ENCODE peak calls at places on chromosomes 12 and 14, in five cellular contexts. One of them, this sample, is unnamed.

GRCh38 chr14:74881425-74882102 is at the start of gene DLST:
- DNase-seq in stimulated activated CD4-positive, alpha-beta T cell treated with anti-CD3 and anti-CD28 coated beads, Interleukin-1b, Interleukin-23, amount 100 ng/mL, for 4 hours: peak
- DNase-seq in HFFc6: peak
- DNase-seq in HT1080: peak
- DNase-seq in breast epithelium: peak
- DNase-seq in this sample: peak

GRCh38 chr12:93743999-93744689 is 67.0 kb downstream of the CRADD start:
- DNase-seq in stimulated activated CD4-positive, alpha-beta T cell treated with anti-CD3 and anti-CD28 coated beads, Interleukin-1b, Interleukin-23, amount 100 ng/mL, for 4 hours: no peak
- DNase-seq in HFFc6: no peak
- DNase-seq in HT1080: no peak
- DNase-seq in breast epithelium: peak
- DNase-seq in this sample: no peak

GRCh38 chr14:68292467-68293334 is 473.1 kb downstream of the RAD51B start:
- DNase-seq in stimulated activated CD4-positive, alpha-beta T cell treated with anti-CD3 and anti-CD28 coated beads, Interleukin-1b, Interleukin-23, amount 100 ng/mL, for 4 hours: no peak
- DNase-seq in HFFc6: no peak
- DNase-seq in HT1080: no peak
- DNase-seq in breast epithelium: no peak
- DNase-seq in this sample: no peak

GRCh38 chr12:59115995-59116394 is 195.7 kb upstream of the LRIG3 start:
- DNase-seq in stimulated activated CD4-positive, alpha-beta T cell treated with anti-CD3 and anti-CD28 coated beads, Interleukin-1b, Interleukin-23, amount 100 ng/mL, for 4 hours: no peak
- DNase-seq in HFFc6: no peak
- DNase-seq in HT1080: no peak
- DNase-seq in breast epithelium: no peak
- DNase-seq in this sample: no peak

GRCh38 chr14:88974991-88975835 is 150.8 kb downstream of the TTC8 start:
- DNase-seq in stimulated activated CD4-positive, alpha-beta T cell treated with anti-CD3 and anti-CD28 coated beads, Interleukin-1b, Interleukin-23, amount 100 ng/mL, for 4 hours: no peak
- DNase-seq in HFFc6: no peak
- DNase-seq in HT1080: no peak
- DNase-seq in breast epithelium: no peak
- DNase-seq in this sample: no peak

GRCh38 chr12:117980621-117981020 is 11.8 kb upstream of the KSR2 start:
- DNase-seq in stimulated activated CD4-positive, alpha-beta T cell treated with anti-CD3 and anti-CD28 coated beads, Interleukin-1b, Interleukin-23, amount 100 ng/mL, for 4 hours: no peak
- DNase-seq in HFFc6: no peak
- DNase-seq in HT1080: no peak
- DNase-seq in breast epithelium: no peak
- DNase-seq in this sample: no peak

GRCh38 chr14:79502751-79503148 is 708.6 kb downstream of the DIO2 start:
- DNase-seq in stimulated activated CD4-positive, alpha-beta T cell treated with anti-CD3 and anti-CD28 coated beads, Interleukin-1b, Interleukin-23, amount 100 ng/mL, for 4 hours: no peak
- DNase-seq in HFFc6: no peak
- DNase-seq in HT1080: peak
- DNase-seq in breast epithelium: no peak
- DNase-seq in this sample: no peak

GRCh38 chr12:45220366-45220931 is 4.6 kb downstream of the ANO6 start:
- DNase-seq in stimulated activated CD4-positive, alpha-beta T cell treated with anti-CD3 and anti-CD28 coated beads, Interleukin-1b, Interleukin-23, amount 100 ng/mL, for 4 hours: no peak
- DNase-seq in HFFc6: no peak
- DNase-seq in HT1080: no peak
- DNase-seq in breast epithelium: no peak
- DNase-seq in this sample: no peak

GRCh38 chr12:68904351-68904982 is 28.5 kb downstream of the CPM start:
- DNase-seq in stimulated activated CD4-positive, alpha-beta T cell treated with anti-CD3 and anti-CD28 coated beads, Interleukin-1b, Interleukin-23, amount 100 ng/mL, for 4 hours: no peak
- DNase-seq in HFFc6: no peak
- DNase-seq in HT1080: no peak
- DNase-seq in breast epithelium: no peak
- DNase-seq in this sample: no peak

GRCh38 chr12:77914089-77914488 is 83.4 kb downstream of the NAV3 start:
- DNase-seq in stimulated activated CD4-positive, alpha-beta T cell treated with anti-CD3 and anti-CD28 coated beads, Interleukin-1b, Interleukin-23, amount 100 ng/mL, for 4 hours: no peak
- DNase-seq in HFFc6: no peak
- DNase-seq in HT1080: no peak
- DNase-seq in breast epithelium: no peak
- DNase-seq in this sample: no peak

GRCh38 chr12:23055004-23055403 is 430.0 kb downstream of the ETNK1 start:
- DNase-seq in stimulated activated CD4-positive, alpha-beta T cell treated with anti-CD3 and anti-CD28 coated beads, Interleukin-1b, Interleukin-23, amount 100 ng/mL, for 4 hours: no peak
- DNase-seq in HFFc6: no peak
- DNase-seq in HT1080: peak
- DNase-seq in breast epithelium: no peak
- DNase-seq in this sample: no peak

GRCh38 chr14:32072701-32073100 is 4.4 kb upstream of the ARHGAP5 start:
- DNase-seq in stimulated activated CD4-positive, alpha-beta T cell treated with anti-CD3 and anti-CD28 coated beads, Interleukin-1b, Interleukin-23, amount 100 ng/mL, for 4 hours: no peak
- DNase-seq in HFFc6: no peak
- DNase-seq in HT1080: no peak
- DNase-seq in breast epithelium: no peak
- DNase-seq in this sample: no peak

GRCh38 chr12:132475304-132476037 is 14.5 kb upstream of the FBRSL1 start:
- DNase-seq in stimulated activated CD4-positive, alpha-beta T cell treated with anti-CD3 and anti-CD28 coated beads, Interleukin-1b, Interleukin-23, amount 100 ng/mL, for 4 hours: no peak
- DNase-seq in HFFc6: no peak
- DNase-seq in HT1080: no peak
- DNase-seq in breast epithelium: no peak
- DNase-seq in this sample: no peak

GRCh38 chr14:104051092-104051813 is 34.2 kb upstream of the ASPG start:
- DNase-seq in stimulated activated CD4-positive, alpha-beta T cell treated with anti-CD3 and anti-CD28 coated beads, Interleukin-1b, Interleukin-23, amount 100 ng/mL, for 4 hours: no peak
- DNase-seq in HFFc6: no peak
- DNase-seq in HT1080: no peak
- DNase-seq in breast epithelium: no peak
- DNase-seq in this sample: no peak